ENCODE peak calls at places on chromosomes 7 and 10, in four cellular contexts. One of them, this sample, is unnamed.

GRCh38 chr10:13528875-13529713 is at the start of gene BEND7:
- DNase-seq in NB4: peak; percentile 9
- DNase-seq in ascending aorta: no peak
- DNase-seq in tibial artery: no peak
- DNase-seq in this sample: no peak

GRCh38 chr7:77217474-77218185 is 18.0 kb upstream of the FGL2 start:
- DNase-seq in ascending aorta: no peak
- DNase-seq in tibial artery: no peak
- DNase-seq in NB4: no peak
- DNase-seq in this sample: no peak

GRCh38 chr7:100612730-100613446 is 548 bp downstream of the MOSPD3 start:
- DNase-seq in ascending aorta: no peak
- DNase-seq in tibial artery: peak; percentile 25
- DNase-seq in NB4: peak; percentile 53
- DNase-seq in this sample: no peak

GRCh38 chr10:69801094-69801433 is 642 bp upstream of the COL13A1 start:
- DNase-seq in ascending aorta: peak; percentile 83
- DNase-seq in NB4: peak; percentile 68
- DNase-seq in tibial artery: no peak
- DNase-seq in this sample: peak; percentile 56

GRCh38 chr10:124116771-124117510 is 23.5 kb upstream of the CHST15 start:
- DNase-seq in ascending aorta: no peak
- DNase-seq in tibial artery: no peak
- DNase-seq in NB4: no peak
- DNase-seq in this sample: no peak

GRCh38 chr10:26879744-26880143 is 19.0 kb upstream of the ABI1 start:
- DNase-seq in ascending aorta: no peak
- DNase-seq in NB4: no peak
- DNase-seq in tibial artery: no peak
- DNase-seq in this sample: no peak

GRCh38 chr10:100747826-100748231 is 2.4 kb downstream of the PAX2 start:
- DNase-seq in NB4: no peak
- DNase-seq in tibial artery: no peak
- DNase-seq in ascending aorta: no peak
- DNase-seq in this sample: no peak

GRCh38 chr7:151796871-151797270 is 80.0 kb downstream of the PRKAG2 start:
- DNase-seq in ascending aorta: no peak
- DNase-seq in tibial artery: no peak
- DNase-seq in NB4: no peak
- DNase-seq in this sample: no peak

GRCh38 chr10:32911285-32912016 is 46.6 kb downstream of the ITGB1 start:
- DNase-seq in ascending aorta: no peak
- DNase-seq in tibial artery: no peak
- DNase-seq in NB4: no peak
- DNase-seq in this sample: peak; percentile 22

GRCh38 chr7:138886501-138886917 is 88.5 kb upstream of the ATP6V0A4 start:
- DNase-seq in NB4: peak; percentile 87
- DNase-seq in ascending aorta: no peak
- DNase-seq in tibial artery: no peak
- DNase-seq in this sample: peak; percentile 87

GRCh38 chr10:26810435-26811026 is 50.2 kb downstream of the ABI1 start:
- DNase-seq in NB4: peak; percentile 10
- DNase-seq in ascending aorta: no peak
- DNase-seq in tibial artery: no peak
- DNase-seq in this sample: no peak

GRCh38 chr7:81672872-81673271 is 97.0 kb downstream of the HGF start:
- DNase-seq in tibial artery: no peak
- DNase-seq in ascending aorta: no peak
- DNase-seq in NB4: no peak
- DNase-seq in this sample: no peak

GRCh38 chr10:16923726-16924125 is 106.5 kb upstream of the RSU1 start:
- DNase-seq in tibial artery: no peak
- DNase-seq in NB4: no peak
- DNase-seq in ascending aorta: no peak
- DNase-seq in this sample: no peak

GRCh38 chr7:18521945-18522566 is 26.5 kb downstream of the HDAC9 start:
- DNase-seq in NB4: no peak
- DNase-seq in ascending aorta: no peak
- DNase-seq in tibial artery: no peak
- DNase-seq in this sample: no peak

GRCh38 chr10:59382831-59383295 is 20.5 kb upstream of the FAM13C start:
- DNase-seq in NB4: no peak
- DNase-seq in tibial artery: no peak
- DNase-seq in ascending aorta: no peak
- DNase-seq in this sample: peak; percentile 86

GRCh38 chr10:102115775-102116174 is 4.4 kb downstream of the LDB1 start:
- DNase-seq in NB4: peak; percentile 55
- DNase-seq in tibial artery: no peak
- DNase-seq in ascending aorta: no peak
- DNase-seq in this sample: no peak

GRCh38 chr10:17923728-17924127 is 28.0 kb upstream of the SLC39A12 start:
- DNase-seq in ascending aorta: peak; percentile 88
- DNase-seq in tibial artery: peak; percentile 44
- DNase-seq in NB4: no peak
- DNase-seq in this sample: peak; percentile 97

GRCh38 chr10:54402576-54402975 is 398.5 kb downstream of the PCDH15 start:
- DNase-seq in ascending aorta: no peak
- DNase-seq in tibial artery: no peak
- DNase-seq in NB4: peak; percentile 42
- DNase-seq in this sample: no peak

GRCh38 chr10:14153570-14154055 is 177.1 kb downstream of the FRMD4A start:
- DNase-seq in tibial artery: no peak
- DNase-seq in NB4: no peak
- DNase-seq in ascending aorta: no peak
- DNase-seq in this sample: no peak

GRCh38 chr10:124288928-124289921 is 129.5 kb downstream of the OAT start:
- DNase-seq in ascending aorta: peak; percentile 59
- DNase-seq in NB4: peak; percentile 32
- DNase-seq in tibial artery: no peak
- DNase-seq in this sample: no peak

GRCh38 chr7:27190284-27190748 is 5.3 kb upstream of the HOXA11 start:
- DNase-seq in NB4: no peak
- DNase-seq in ascending aorta: peak; percentile 28
- DNase-seq in tibial artery: peak; percentile 10
- DNase-seq in this sample: no peak

GRCh38 chr7:27166475-27167169 is 1.3 kb upstream of the HOXA9 start:
- DNase-seq in ascending aorta: no peak
- DNase-seq in NB4: no peak
- DNase-seq in tibial artery: no peak
- DNase-seq in this sample: no peak

GRCh38 chr10:61028861-61029361 is 84.9 kb upstream of the RHOBTB1 start:
- DNase-seq in ascending aorta: no peak
- DNase-seq in tibial artery: no peak
- DNase-seq in NB4: no peak
- DNase-seq in this sample: peak; percentile 10

GRCh38 chr10:34743804-34744203 is 71.3 kb downstream of the PARD3 start:
- DNase-seq in NB4: no peak
- DNase-seq in ascending aorta: peak; percentile 75
- DNase-seq in tibial artery: peak; percentile 29
- DNase-seq in this sample: peak; percentile 65

GRCh38 chr7:151185762-151186639 is 1.0 kb downstream of the ASB10 start:
- DNase-seq in ascending aorta: no peak
- DNase-seq in tibial artery: peak; percentile 12
- DNase-seq in NB4: no peak
- DNase-seq in this sample: no peak

GRCh38 chr7:115410427-115410805 is 488.5 kb downstream of the MDFIC start:
- DNase-seq in ascending aorta: no peak
- DNase-seq in NB4: peak; percentile 84
- DNase-seq in tibial artery: no peak
- DNase-seq in this sample: no peak

GRCh38 chr7:135817576-135817975 is 69.0 kb upstream of the FAM180A start:
- DNase-seq in NB4: no peak
- DNase-seq in ascending aorta: no peak
- DNase-seq in tibial artery: no peak
- DNase-seq in this sample: no peak

GRCh38 chr10:75062191-75062849 is 49.1 kb upstream of the SAMD8 start:
- DNase-seq in ascending aorta: no peak
- DNase-seq in NB4: no peak
- DNase-seq in tibial artery: peak; percentile 34
- DNase-seq in this sample: peak; percentile 95

GRCh38 chr7:151774951-151775350 is 102.0 kb downstream of the PRKAG2 start:
- DNase-seq in NB4: no peak
- DNase-seq in tibial artery: no peak
- DNase-seq in ascending aorta: no peak
- DNase-seq in this sample: no peak

GRCh38 chr10:37856881-37857286 is 526 bp downstream of the ZNF248 start:
- DNase-seq in tibial artery: peak; percentile 34
- DNase-seq in ascending aorta: no peak
- DNase-seq in NB4: no peak
- DNase-seq in this sample: peak; percentile 22

GRCh38 chr10:73917566-73918305 is 6.8 kb downstream of the PLAU start:
- DNase-seq in NB4: peak; percentile 32
- DNase-seq in tibial artery: no peak
- DNase-seq in ascending aorta: no peak
- DNase-seq in this sample: no peak

GRCh38 chr10:132443605-132443997 is 46.6 kb downstream of the PWWP2B start:
- DNase-seq in tibial artery: no peak
- DNase-seq in NB4: peak; percentile 69
- DNase-seq in ascending aorta: no peak
- DNase-seq in this sample: no peak

GRCh38 chr10:97701438-97702064 is 12.0 kb upstream of the MARVELD1 start:
- DNase-seq in tibial artery: no peak
- DNase-seq in ascending aorta: peak; percentile 79
- DNase-seq in NB4: peak; percentile 81
- DNase-seq in this sample: peak; percentile 90

GRCh38 chr7:2508327-2509231 is 11.0 kb upstream of the LFNG start:
- DNase-seq in NB4: peak; percentile 93
- DNase-seq in tibial artery: peak; percentile 62
- DNase-seq in ascending aorta: no peak
- DNase-seq in this sample: no peak

GRCh38 chr10:121078036-121078435 is 226.9 kb downstream of the WDR11 start:
- DNase-seq in ascending aorta: no peak
- DNase-seq in NB4: no peak
- DNase-seq in tibial artery: no peak
- DNase-seq in this sample: no peak

GRCh38 chr10:101012525-101013364 is 13.1 kb downstream of the LZTS2 start:
- DNase-seq in tibial artery: peak; percentile 90
- DNase-seq in NB4: peak; percentile 92
- DNase-seq in ascending aorta: peak; percentile 96
- DNase-seq in this sample: peak; percentile 91

DNA sequence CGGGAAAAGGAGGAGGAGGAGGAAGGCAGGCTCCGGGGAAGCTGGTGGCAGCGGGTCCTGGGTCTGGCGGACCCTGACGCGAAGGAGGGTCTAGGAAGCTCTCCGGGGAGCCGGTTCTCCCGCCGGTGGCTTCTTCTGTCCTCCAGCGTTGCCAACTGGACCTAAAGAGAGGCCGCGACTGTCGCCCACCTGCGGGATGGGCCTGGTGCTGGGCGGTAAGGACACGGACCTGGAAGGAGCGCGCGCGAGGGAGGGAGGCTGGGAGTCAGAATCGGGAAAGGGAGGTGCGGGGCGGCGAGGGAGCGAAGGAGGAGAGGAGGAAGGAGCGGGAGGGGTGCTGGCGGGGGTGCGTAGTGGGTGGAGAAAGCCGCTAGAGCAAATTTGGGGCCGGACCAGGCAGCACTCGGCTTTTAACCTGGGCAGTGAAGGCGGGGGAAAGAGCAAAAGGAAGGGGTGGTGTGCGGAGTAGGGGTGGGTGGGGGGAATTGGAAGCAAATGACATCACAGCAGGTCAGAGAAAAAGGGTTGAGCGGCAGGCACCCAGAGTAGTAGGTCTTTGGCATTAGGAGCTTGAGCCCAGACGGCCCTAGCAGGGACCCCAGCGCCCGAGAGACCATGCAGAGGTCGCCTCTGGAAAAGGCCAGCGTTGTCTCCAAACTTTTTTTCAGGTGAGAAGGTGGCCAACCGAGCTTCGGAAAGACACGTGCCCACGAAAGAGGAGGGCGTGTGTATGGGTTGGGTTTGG is at the start of gene CFTR:
- DNase-seq in ascending aorta: peak; percentile 61
- DNase-seq in NB4: no peak
- DNase-seq in tibial artery: peak; percentile 20
- DNase-seq in this sample: no peak
- H3K4me3 ChIP-seq in ascending aorta: peak within 1 kb of the TSS; percentile 54
- H3K4me3 ChIP-seq in NB4: no peak within 1 kb of the TSS
- H3K4me3 ChIP-seq in tibial artery: peak within 1 kb of the TSS; percentile 47
- H3K4me3 ChIP-seq in this sample: peak within 1 kb of the TSS; percentile 14

DNA sequence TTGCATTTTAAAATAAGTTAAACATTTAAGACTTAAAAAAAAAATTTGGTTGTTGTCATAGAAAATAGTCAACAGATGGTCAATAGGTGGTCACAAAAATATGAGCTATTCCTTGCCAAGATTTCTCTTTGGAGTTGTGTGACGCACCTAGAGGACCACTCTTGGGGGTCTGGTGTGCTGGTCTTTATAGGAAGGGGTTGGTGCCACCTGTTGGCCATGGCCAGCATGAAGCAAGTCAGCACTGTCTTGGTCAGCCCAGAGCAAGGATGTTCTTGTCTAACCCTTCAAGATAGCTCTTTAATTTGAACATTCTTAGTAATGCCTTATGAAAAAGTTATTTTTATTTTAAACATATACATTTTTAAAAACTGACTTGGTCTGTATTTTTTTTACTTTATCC is 267.9 kb upstream of the CNTNAP2 start:
- DNase-seq in tibial artery: no peak
- DNase-seq in ascending aorta: no peak
- DNase-seq in NB4: peak; percentile 50
- DNase-seq in this sample: no peak
- TF ChIP-seq CTCF in tibial artery: no peak
- TF ChIP-seq CTCF in ascending aorta: no peak
- TF ChIP-seq CTCF in NB4: peak; percentile 73
- TF ChIP-seq CTCF in this sample: no peak

GRCh38 chr7:55569269-55569663 is 3.0 kb downstream of the VOPP1 start:
- DNase-seq in tibial artery: no peak
- DNase-seq in NB4: no peak
- DNase-seq in ascending aorta: no peak
- DNase-seq in this sample: no peak

GRCh38 chr7:55567495-55568070 is 4.7 kb downstream of the VOPP1 start:
- DNase-seq in ascending aorta: no peak
- DNase-seq in NB4: no peak
- DNase-seq in tibial artery: no peak
- DNase-seq in this sample: no peak

GRCh38 chr7:55570218-55570873 is 2.0 kb downstream of the VOPP1 start:
- DNase-seq in tibial artery: no peak
- DNase-seq in NB4: no peak
- DNase-seq in ascending aorta: no peak
- DNase-seq in this sample: peak; percentile 27

GRCh38 chr7:55569797-55570196 is 2.5 kb downstream of the VOPP1 start:
- DNase-seq in tibial artery: no peak
- DNase-seq in ascending aorta: no peak
- DNase-seq in NB4: no peak
- DNase-seq in this sample: no peak

GRCh38 chr7:55568613-55569268 is 3.6 kb downstream of the VOPP1 start:
- DNase-seq in tibial artery: no peak
- DNase-seq in ascending aorta: no peak
- DNase-seq in NB4: no peak
- DNase-seq in this sample: peak; percentile 42
- H3K4me3 ChIP-seq in tibial artery: no peak overlapping the region
- H3K4me3 ChIP-seq in ascending aorta: no peak overlapping the region
- H3K4me3 ChIP-seq in NB4: no peak overlapping the region
- H3K4me3 ChIP-seq in this sample: no peak overlapping the region

DNA sequence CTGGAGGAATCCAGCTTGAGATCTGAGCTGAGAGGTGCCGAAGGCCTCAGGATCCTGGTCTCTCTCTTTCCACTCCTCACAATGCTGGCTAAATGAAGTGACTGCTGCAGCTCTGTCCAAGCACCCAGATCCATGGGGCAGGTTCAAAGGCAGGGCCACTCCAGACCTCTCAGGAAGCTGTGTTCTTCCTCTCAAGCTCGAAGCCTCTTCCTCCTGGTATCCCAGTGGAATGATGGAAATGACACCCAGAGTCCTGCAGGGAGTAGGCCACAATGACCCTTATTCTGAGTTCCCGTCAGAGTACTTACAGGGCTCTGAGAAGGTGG is 574.1 kb downstream of the GRID1 start:
- DNase-seq in ascending aorta: no peak
- DNase-seq in NB4: no peak
- DNase-seq in tibial artery: no peak
- DNase-seq in this sample: no peak
- TF ChIP-seq CTCF in ascending aorta: no peak
- TF ChIP-seq CTCF in NB4: no peak
- TF ChIP-seq CTCF in tibial artery: peak; percentile 2
- TF ChIP-seq CTCF in this sample: no peak